ENCODE peak calls at places on chromosomes 4 and X, in five cellular contexts. X is Calu3; T is activated gamma-delta T cell treated with Interleukin-2 at 50 U/mL for 16 hours; W is activated T-cell treated with anti-CD3 and anti-CD28 coated beads, Interleukin-2, amount 50 U/mL, for 72 hours; Z is H4. E is an unnamed sample.
A peak's percentile ranks its signal among the peaks of the same experiment; 100 is the strongest.

GRCh38 chr4:48490680-48491513 is 845 bp downstream of the ZAR1 start:
- DNase-seq in T (no peak), X (no peak), W (no peak), Z (no peak), E (peak; percentile 63)

GRCh38 chr4:37453361-37454262 is 209.1 kb downstream of the NWD2 start:
- DNase-seq in X (peak; percentile 80), T (peak; percentile 15), Z (peak; percentile 57), W (peak; percentile 56), E (peak; percentile 85)

GRCh38 chrX:153662266-153662665 is 11.3 kb downstream of the PNCK start:
- DNase-seq in X (peak; percentile 60), Z (no peak), T (peak; percentile 51), W (peak; percentile 58), E (peak; percentile 80)

GRCh38 chr4:128283071-128283470 is 4.5 kb downstream of the PGRMC2 start:
- DNase-seq in T (no peak), Z (no peak), W (no peak), X (no peak), E (no peak)

GRCh38 chr4:75736862-75737261 is 12.5 kb downstream of the USO1 start:
- DNase-seq in T (no peak), Z (no peak), X (no peak), W (no peak), E (no peak)

GRCh38 chr4:7857238-7857701 is 82.4 kb downstream of the AFAP1 start:
- DNase-seq in Z (peak; percentile 51), X (no peak), W (no peak), T (no peak), E (no peak)

GRCh38 chrX:123807825-123808416 is 51.9 kb upstream of the XIAP start:
- DNase-seq in Z (no peak), X (no peak), W (no peak), T (no peak), E (no peak)

GRCh38 chrX:72126048-72126415 is 5.7 kb downstream of the RTL5 start:
- DNase-seq in Z (no peak), T (no peak), W (no peak), X (no peak), E (no peak)

GRCh38 chr4:151991884-151992166 is 231.0 kb upstream of the GATB start:
- DNase-seq in W (no peak), T (no peak), X (no peak), Z (no peak), E (no peak)

GRCh38 chr4:173507471-173508385 is 22.3 kb downstream of the HAND2 start:
- DNase-seq in T (no peak), X (no peak), Z (no peak), W (no peak), E (no peak)

GRCh38 chr4:109547394-109547793 is 12.7 kb upstream of the MCUB start:
- DNase-seq in X (no peak), W (no peak), T (no peak), Z (no peak), E (no peak)

GRCh38 chr4:579543-580175 is 3.6 kb upstream of the TMEM271 start:
- DNase-seq in T (no peak), Z (no peak), W (no peak), X (no peak), E (no peak)

GRCh38 chr4:153933851-153934688 is 145.2 kb upstream of the SFRP2 start:
- DNase-seq in Z (no peak), T (no peak), W (no peak), X (no peak), E (no peak)

GRCh38 chr4:187227907-187228699 is 504.4 kb upstream of the FAT1 start:
- DNase-seq in W (no peak), X (no peak), Z (no peak), T (no peak), E (no peak)

GRCh38 chr4:61533140-61533539 is 333.0 kb downstream of the ADGRL3 start:
- DNase-seq in T (no peak), Z (no peak), W (no peak), X (no peak), E (no peak)

GRCh38 chr4:82240410-82240809 is 133.4 kb downstream of the HNRNPD start:
- DNase-seq in W (no peak), T (no peak), Z (no peak), X (no peak), E (no peak)

GRCh38 chrX:94742772-94743171 is 1068.8 kb downstream of the FAM133A start:
- DNase-seq in X (no peak), W (no peak), Z (no peak), T (no peak), E (no peak)

GRCh38 chrX:1584237-1585011 is 7.0 kb upstream of the AKAP17A start:
- DNase-seq in W (no peak), X (no peak), Z (no peak), T (no peak), E (no peak)

GRCh38 chrX:122907375-122907774 is 276.7 kb upstream of the GRIA3 start:
- DNase-seq in X (no peak), T (no peak), Z (no peak), W (no peak), E (no peak)

E was measured in kidney.